ENCODE peak calls at places on chromosomes 2 and 18, in eight cellular contexts. One of them, this sample, is unnamed.

GRCh38 chr2:176172007-176172747 is 15.1 kb downstream of the HOXD3 start:
- DNase-seq in neural progenitor cell: peak
- DNase-seq in sigmoid colon: no peak
- DNase-seq in spleen: peak
- DNase-seq in NCI-H460: no peak
- DNase-seq in NCI-H2227 treated with DMSO at 0.1 percent for 48 hours: no peak
- DNase-seq in memory B cell: no peak
- DNase-seq in HS-5: no peak
- DNase-seq in this sample: no peak

GRCh38 chr2:78541451-78542267 is 483.8 kb upstream of the REG3G start:
- DNase-seq in neural progenitor cell: no peak
- DNase-seq in sigmoid colon: no peak
- DNase-seq in spleen: no peak
- DNase-seq in NCI-H460: peak
- DNase-seq in NCI-H2227 treated with DMSO at 0.1 percent for 48 hours: no peak
- DNase-seq in memory B cell: no peak
- DNase-seq in HS-5: no peak
- DNase-seq in this sample: no peak

GRCh38 chr2:19189391-19189790 is 169.0 kb downstream of the OSR1 start:
- DNase-seq in neural progenitor cell: no peak
- DNase-seq in sigmoid colon: no peak
- DNase-seq in spleen: no peak
- DNase-seq in NCI-H460: no peak
- DNase-seq in NCI-H2227 treated with DMSO at 0.1 percent for 48 hours: no peak
- DNase-seq in memory B cell: no peak
- DNase-seq in HS-5: no peak
- DNase-seq in this sample: no peak

GRCh38 chr2:16321872-16322271 is 343.8 kb downstream of the CYRIA start:
- DNase-seq in neural progenitor cell: peak
- DNase-seq in sigmoid colon: no peak
- DNase-seq in spleen: no peak
- DNase-seq in NCI-H460: no peak
- DNase-seq in NCI-H2227 treated with DMSO at 0.1 percent for 48 hours: no peak
- DNase-seq in memory B cell: no peak
- DNase-seq in HS-5: no peak
- DNase-seq in this sample: no peak

GRCh38 chr18:8747440-8747937 is 42.1 kb downstream of the MTCL1 start:
- DNase-seq in neural progenitor cell: no peak
- DNase-seq in sigmoid colon: no peak
- DNase-seq in spleen: no peak
- DNase-seq in NCI-H460: no peak
- DNase-seq in NCI-H2227 treated with DMSO at 0.1 percent for 48 hours: no peak
- DNase-seq in memory B cell: no peak
- DNase-seq in HS-5: peak
- DNase-seq in this sample: no peak

GRCh38 chr2:154507186-154507585 is 191.3 kb upstream of the KCNJ3 start:
- DNase-seq in neural progenitor cell: no peak
- DNase-seq in sigmoid colon: no peak
- DNase-seq in spleen: no peak
- DNase-seq in NCI-H460: no peak
- DNase-seq in NCI-H2227 treated with DMSO at 0.1 percent for 48 hours: no peak
- DNase-seq in memory B cell: no peak
- DNase-seq in HS-5: no peak
- DNase-seq in this sample: no peak

GRCh38 chr2:189142893-189143759 is 36.4 kb downstream of the COL5A2 start:
- DNase-seq in neural progenitor cell: peak
- DNase-seq in sigmoid colon: no peak
- DNase-seq in spleen: no peak
- DNase-seq in NCI-H460: peak
- DNase-seq in NCI-H2227 treated with DMSO at 0.1 percent for 48 hours: peak
- DNase-seq in memory B cell: no peak
- DNase-seq in HS-5: no peak
- DNase-seq in this sample: no peak

GRCh38 chr2:237742614-237743013 is 56.0 kb upstream of the RBM44 start:
- DNase-seq in neural progenitor cell: no peak
- DNase-seq in sigmoid colon: no peak
- DNase-seq in spleen: no peak
- DNase-seq in NCI-H460: no peak
- DNase-seq in NCI-H2227 treated with DMSO at 0.1 percent for 48 hours: no peak
- DNase-seq in memory B cell: no peak
- DNase-seq in HS-5: no peak
- DNase-seq in this sample: no peak

GRCh38 chr2:26008851-26009566 is 24.9 kb upstream of the RAB10 start:
- DNase-seq in neural progenitor cell: no peak
- DNase-seq in sigmoid colon: peak
- DNase-seq in spleen: peak
- DNase-seq in NCI-H460: peak
- DNase-seq in NCI-H2227 treated with DMSO at 0.1 percent for 48 hours: no peak
- DNase-seq in memory B cell: no peak
- DNase-seq in HS-5: peak
- DNase-seq in this sample: no peak

GRCh38 chr18:10417679-10418078 is 36.8 kb upstream of the APCDD1 start:
- DNase-seq in neural progenitor cell: no peak
- DNase-seq in sigmoid colon: no peak
- DNase-seq in spleen: no peak
- DNase-seq in NCI-H460: no peak
- DNase-seq in NCI-H2227 treated with DMSO at 0.1 percent for 48 hours: no peak
- DNase-seq in memory B cell: no peak
- DNase-seq in HS-5: no peak
- DNase-seq in this sample: no peak

GRCh38 chr2:21427606-21428005 is 303.8 kb downstream of the TDRD15 start:
- DNase-seq in neural progenitor cell: no peak
- DNase-seq in sigmoid colon: no peak
- DNase-seq in spleen: no peak
- DNase-seq in NCI-H460: no peak
- DNase-seq in NCI-H2227 treated with DMSO at 0.1 percent for 48 hours: no peak
- DNase-seq in memory B cell: no peak
- DNase-seq in HS-5: no peak
- DNase-seq in this sample: no peak

GRCh38 chr2:84904717-84905174 is 710 bp upstream of the TMSB10 start:
- DNase-seq in neural progenitor cell: peak
- DNase-seq in sigmoid colon: peak
- DNase-seq in spleen: peak
- DNase-seq in NCI-H460: peak
- DNase-seq in NCI-H2227 treated with DMSO at 0.1 percent for 48 hours: peak
- DNase-seq in memory B cell: no peak
- DNase-seq in HS-5: no peak
- DNase-seq in this sample: no peak

GRCh38 chr2:223760838-223761502 is 76.4 kb downstream of the AP1S3 start:
- DNase-seq in neural progenitor cell: peak
- DNase-seq in sigmoid colon: no peak
- DNase-seq in spleen: peak
- DNase-seq in NCI-H460: peak
- DNase-seq in NCI-H2227 treated with DMSO at 0.1 percent for 48 hours: no peak
- DNase-seq in memory B cell: no peak
- DNase-seq in HS-5: peak
- DNase-seq in this sample: no peak

GRCh38 chr2:159879061-159879604 is 81.1 kb upstream of the CD302 start:
- DNase-seq in neural progenitor cell: no peak
- DNase-seq in sigmoid colon: no peak
- DNase-seq in spleen: no peak
- DNase-seq in NCI-H460: no peak
- DNase-seq in NCI-H2227 treated with DMSO at 0.1 percent for 48 hours: no peak
- DNase-seq in memory B cell: no peak
- DNase-seq in HS-5: peak
- DNase-seq in this sample: no peak

GRCh38 chr2:216683846-216684245 is 11.5 kb downstream of the IGFBP5 start:
- DNase-seq in neural progenitor cell: no peak
- DNase-seq in sigmoid colon: peak
- DNase-seq in spleen: no peak
- DNase-seq in NCI-H460: peak
- DNase-seq in NCI-H2227 treated with DMSO at 0.1 percent for 48 hours: no peak
- DNase-seq in memory B cell: no peak
- DNase-seq in HS-5: peak
- DNase-seq in this sample: no peak

GRCh38 chr2:11996618-11997017 is 250.2 kb downstream of the LPIN1 start:
- DNase-seq in neural progenitor cell: no peak
- DNase-seq in sigmoid colon: no peak
- DNase-seq in spleen: no peak
- DNase-seq in NCI-H460: no peak
- DNase-seq in NCI-H2227 treated with DMSO at 0.1 percent for 48 hours: no peak
- DNase-seq in memory B cell: no peak
- DNase-seq in HS-5: peak
- DNase-seq in this sample: no peak

GRCh38 chr2:231452799-231453508 is 11.3 kb downstream of the NCL start:
- DNase-seq in neural progenitor cell: peak
- DNase-seq in sigmoid colon: no peak
- DNase-seq in spleen: peak
- DNase-seq in NCI-H460: no peak
- DNase-seq in NCI-H2227 treated with DMSO at 0.1 percent for 48 hours: peak
- DNase-seq in memory B cell: no peak
- DNase-seq in HS-5: no peak
- DNase-seq in this sample: no peak

GRCh38 chr18:31723639-31723997 is 37.1 kb downstream of the SLC25A52 start:
- DNase-seq in neural progenitor cell: no peak
- DNase-seq in sigmoid colon: no peak
- DNase-seq in spleen: no peak
- DNase-seq in NCI-H460: no peak
- DNase-seq in NCI-H2227 treated with DMSO at 0.1 percent for 48 hours: no peak
- DNase-seq in memory B cell: no peak
- DNase-seq in HS-5: no peak
- DNase-seq in this sample: no peak

GRCh38 chr2:104582471-104582870 is 271.4 kb upstream of the POU3F3 start:
- DNase-seq in neural progenitor cell: no peak
- DNase-seq in sigmoid colon: no peak
- DNase-seq in spleen: no peak
- DNase-seq in NCI-H460: no peak
- DNase-seq in NCI-H2227 treated with DMSO at 0.1 percent for 48 hours: no peak
- DNase-seq in memory B cell: no peak
- DNase-seq in HS-5: no peak
- DNase-seq in this sample: no peak

This sample was measured in activated B cell treated with CpG ODN at 0.5 μM for 24 hours.